ENCODE peak calls at places on chromosome 3, in seven cellular contexts. F, B, U, H, Q, O and A are unnamed samples. For H3K9me3, the result is how much of the 10 kb centered on the place peaks cover.

GRCh38 chr3:48918388-48919214 is at the start of gene ARIH2:
- DNase-seq in F (peak), H (peak), O (peak), U (peak), Q (peak), B (peak), A (peak)

GRCh38 chr3:32843504-32844321 is 25.9 kb downstream of the TRIM71 start:
- DNase-seq in F (no peak), Q (no peak), U (no peak), O (no peak), B (no peak), H (no peak), A (no peak)

GRCh38 chr3:44906997-44907396 is 32.6 kb downstream of the TGM4 start:
- DNase-seq in U (no peak), F (no peak), Q (no peak), H (peak), O (no peak), B (no peak), A (no peak)

GRCh38 chr3:74883690-74884089 is 269.2 kb upstream of the CNTN3 start:
- DNase-seq in F (no peak), B (peak), U (no peak), O (no peak), H (no peak), Q (no peak), A (no peak)

GRCh38 chr3:53145109-53146077 is 15.2 kb upstream of the RFT1 start:
- DNase-seq in B (no peak), F (peak), H (no peak), Q (peak), U (no peak), O (peak), A (no peak)

GRCh38 chr3:34808287-34808686 is 831.0 kb upstream of the ARPP21 start:
- DNase-seq in F (no peak), O (no peak), H (no peak), Q (no peak), B (no peak), U (no peak), A (no peak)

GRCh38 chr3:100449214-100449613 is 43.2 kb upstream of the TMEM45A start:
- DNase-seq in H (no peak), Q (no peak), O (no peak), B (no peak), F (no peak), U (no peak), A (no peak)

GRCh38 chr3:80688814-80689213 is 921.0 kb upstream of the ROBO1 start:
- DNase-seq in U (no peak), F (no peak), H (peak), Q (peak), B (peak), O (no peak), A (no peak)

GRCh38 chr3:5187920-5188418 is 462 bp downstream of the EDEM1 start:
- DNase-seq in Q (no peak), H (peak), F (no peak), U (peak), B (peak), O (peak), A (peak)

GRCh38 chr3:43742935-43743334 is 52.2 kb downstream of the ABHD5 start:
- DNase-seq in F (no peak), O (no peak), B (no peak), H (no peak), Q (no peak), U (no peak), A (no peak)

GRCh38 chr3:105912891-105913290 is 44.1 kb upstream of the CBLB start:
- DNase-seq in U (no peak), H (no peak), F (no peak), O (no peak), B (no peak), Q (no peak), A (no peak)

GRCh38 chr3:105916767-105917166 is 48.0 kb upstream of the CBLB start:
- DNase-seq in Q (no peak), O (no peak), H (no peak), U (no peak), B (no peak), F (no peak), A (no peak)

GRCh38 chr3:105913616-105914015 is 44.8 kb upstream of the CBLB start:
- DNase-seq in O (no peak), U (no peak), B (no peak), Q (no peak), H (no peak), F (no peak), A (no peak)

DNA sequence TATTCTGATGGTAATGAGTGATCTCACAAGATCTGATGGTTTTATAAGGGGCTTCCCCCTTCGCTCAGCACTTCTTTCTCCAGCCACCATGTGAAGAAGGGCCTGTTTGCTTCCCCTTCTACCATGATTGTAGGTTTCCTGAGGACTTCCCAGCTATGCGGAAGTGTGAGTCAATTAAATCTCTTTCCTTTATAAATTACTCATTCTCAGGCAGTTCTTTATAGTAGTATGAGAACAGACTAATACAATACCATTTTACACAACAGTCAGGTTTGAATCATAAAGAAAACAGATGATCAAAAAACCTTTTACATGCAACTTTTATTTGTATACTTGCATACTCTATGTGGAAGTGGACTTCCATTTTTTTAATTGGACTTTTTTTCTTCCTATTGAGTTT is 46.7 kb upstream of the CBLB start:
- DNase-seq in O (no peak), B (no peak), Q (no peak), F (no peak), H (peak), U (no peak), A (no peak)
- H3K9me3 ChIP-seq in O (under half), B (under half), Q (under half), F (under half), H (under half), U (under half), A (under half)

DNA sequence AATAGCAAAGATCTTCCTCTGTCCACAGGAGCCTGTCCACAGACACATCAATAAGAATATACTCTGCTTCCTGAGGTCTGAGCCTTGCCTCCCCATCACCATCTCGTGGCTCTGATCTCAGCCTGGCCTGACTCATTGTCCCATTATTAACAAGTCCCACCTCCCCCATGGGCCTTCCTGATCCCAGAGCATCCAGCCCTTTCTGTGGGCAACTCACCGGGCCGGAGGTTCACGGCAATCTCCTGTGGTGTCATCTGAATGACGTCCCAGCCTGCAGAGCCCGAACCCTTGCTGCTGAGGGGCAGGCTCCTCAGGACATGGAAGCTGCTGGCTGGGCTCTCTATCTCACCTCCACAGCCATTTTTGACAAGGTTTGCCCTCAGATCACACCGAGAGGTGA is 28.1 kb downstream of the ITGB5 start:
- DNase-seq in F (no peak), B (no peak), Q (no peak), O (peak), H (peak), U (no peak), A (no peak)
- H3K27ac ChIP-seq in F (no peak), B (peak), Q (no peak), O (peak), H (peak), U (no peak), A (no peak)

DNA sequence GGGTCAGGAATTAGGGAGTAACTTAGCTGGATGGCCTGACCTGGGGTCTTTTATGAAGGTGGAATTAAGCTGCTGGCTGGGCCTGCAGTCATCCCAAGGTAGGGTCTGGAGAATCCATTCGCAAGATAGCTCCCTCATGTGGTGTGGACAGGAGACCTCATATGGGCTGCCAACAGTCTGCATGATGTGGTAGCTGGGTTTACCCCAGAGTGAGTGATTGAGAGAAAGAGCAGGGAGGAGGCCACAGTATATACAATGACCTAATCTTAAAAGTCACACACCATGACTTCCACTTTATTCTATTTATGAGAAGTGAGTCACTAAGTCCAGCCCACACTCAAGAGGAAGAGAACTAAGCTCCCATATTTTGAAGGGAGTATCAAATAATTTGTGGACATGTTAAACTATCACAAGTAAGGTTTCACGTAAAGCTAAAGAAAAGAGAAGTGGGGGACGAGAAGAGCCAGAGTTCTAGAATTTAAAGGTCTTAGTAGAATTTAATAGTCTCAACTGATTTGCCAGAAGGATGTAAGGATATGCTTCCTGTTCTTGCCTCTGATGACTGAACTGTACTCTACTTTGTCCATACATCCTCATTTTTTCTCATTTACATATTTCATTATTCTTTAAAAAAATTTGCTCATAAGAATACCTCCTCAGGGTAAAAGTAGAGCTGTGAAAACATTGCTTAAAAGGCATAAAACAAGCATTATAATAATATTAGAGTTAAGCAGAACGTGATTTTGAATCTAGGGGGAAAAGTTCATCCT is 184.4 kb downstream of the PEX5L start:
- DNase-seq in O (no peak), Q (no peak), U (no peak), H (peak), B (no peak), F (no peak), A (no peak)
- TF ChIP-seq CTCF in O (no peak), Q (no peak), U (no peak), H (peak), B (peak), F (no peak), A (no peak)

DNA sequence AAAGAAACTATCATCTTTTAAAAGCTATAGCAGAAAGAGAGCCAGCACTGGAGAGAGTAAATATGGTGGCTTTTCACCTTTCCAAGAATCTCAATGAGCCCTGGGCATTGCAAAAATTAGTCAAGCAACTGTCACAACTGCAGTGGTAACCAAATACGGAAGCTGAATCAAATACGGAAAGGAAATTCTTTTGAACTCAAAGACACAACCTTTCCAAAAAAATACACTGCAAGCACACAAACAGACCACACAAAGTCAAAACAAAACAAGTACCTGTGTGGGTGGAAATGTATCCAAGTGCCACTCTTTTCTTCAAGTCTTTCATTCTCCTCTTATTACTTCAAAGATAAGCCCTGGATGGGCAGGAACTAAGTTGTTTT is 17.6 kb downstream of the VGLL4 start:
- DNase-seq in Q (no peak), U (no peak), F (no peak), O (no peak), B (no peak), H (no peak), A (no peak)
- H3K9me3 ChIP-seq in Q (under half), U (under half), F (under half), O (under half), B (under half), H (under half), A (under half)

DNA sequence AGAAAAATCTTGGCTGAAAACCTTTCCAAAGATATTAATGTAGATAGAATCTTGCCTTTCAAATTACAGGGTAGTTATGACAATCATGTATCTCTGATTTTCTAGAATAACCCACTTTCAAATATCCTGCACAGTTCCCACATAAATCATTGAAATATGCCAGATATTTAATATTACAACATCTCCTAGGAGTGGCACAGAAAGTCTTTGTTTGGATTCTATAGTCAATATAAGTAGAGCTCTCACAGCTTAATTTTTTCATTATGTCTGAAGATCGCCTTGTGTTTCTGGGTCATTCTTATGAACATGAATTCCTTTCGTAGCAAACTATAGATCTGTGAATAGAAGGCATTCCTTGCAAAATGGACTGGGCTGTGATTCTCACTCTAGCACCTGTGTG is 5.0 kb downstream of the RARB start:
- DNase-seq in O (no peak), H (no peak), Q (no peak), B (no peak), U (no peak), F (no peak), A (no peak)
- H3K27ac ChIP-seq in O (peak), H (no peak), Q (no peak), B (peak), U (no peak), F (no peak), A (no peak)

DNA sequence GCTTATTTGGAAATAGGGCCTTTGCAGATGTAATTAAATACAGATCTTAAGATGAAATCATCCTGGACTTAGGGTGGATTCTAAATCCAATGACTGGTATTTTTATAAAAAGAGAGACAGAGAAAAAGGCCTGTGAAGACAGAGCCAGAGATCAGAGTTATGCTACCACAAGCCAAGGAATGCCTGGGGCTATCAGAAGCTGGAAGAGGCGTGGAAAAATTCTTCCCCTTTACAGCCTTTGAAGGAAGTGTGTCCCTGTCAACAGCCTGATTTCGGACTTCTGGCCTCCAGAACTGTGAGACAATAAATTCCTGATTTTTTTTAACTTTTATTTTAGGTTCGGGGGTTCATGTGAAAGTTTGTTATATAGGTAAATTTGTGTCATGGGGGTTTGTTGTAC is 154.1 kb upstream of the CADPS start:
- DNase-seq in F (no peak), O (no peak), H (no peak), B (no peak), Q (no peak), U (no peak), A (no peak)
- TF ChIP-seq CTCF in F (no peak), O (no peak), H (no peak), B (no peak), Q (no peak), U (no peak), A (no peak)

GRCh38 chr3:1808590-1808989 is 290.1 kb upstream of the CNTN4 start:
- DNase-seq in B (no peak), O (no peak), Q (no peak), F (no peak), H (no peak), U (no peak), A (no peak)

GRCh38 chr3:1805331-1805730 is 293.3 kb upstream of the CNTN4 start:
- DNase-seq in F (no peak), B (no peak), Q (no peak), H (no peak), U (no peak), O (no peak), A (no peak)
- H3K9me3 ChIP-seq in F (under half), B (under half), Q (under half), H (under half), U (under half), O (under half), A (under half)

GRCh38 chr3:23221136-23221535 is 18.0 kb downstream of the UBE2E2 start:
- DNase-seq in F (no peak), Q (no peak), U (no peak), B (no peak), H (no peak), O (no peak), A (no peak)
- H3K27ac ChIP-seq in F (no peak), Q (no peak), U (no peak), B (no peak), H (no peak), O (peak), A (no peak)